ENCODE peak calls at places on chromosomes 1 and 21, in four cellular contexts. R is GOT3, P is brain microvascular endothelial cell, W is body of pancreas. U is an unnamed sample.

GRCh38 chr21:34670220-34670961 is 1.6 kb downstream of the CLIC6 start:
- DNase-seq in R (no peak), P (no peak), W (no peak), U (no peak)

GRCh38 chr21:44658913-44659595 is 1.3 kb downstream of the KRTAP12-3 start:
- DNase-seq in R (no peak), P (no peak), W (no peak), U (peak)

GRCh38 chr1:155324717-155325595 is 4.3 kb downstream of the RUSC1 start:
- DNase-seq in R (no peak), P (peak), W (peak), U (peak)

GRCh38 chr1:41917835-41918449 is 780 bp downstream of the HIVEP3 start:
- DNase-seq in R (no peak), P (no peak), W (peak), U (no peak)

GRCh38 chr1:78122389-78122788 is 76.6 kb downstream of the GIPC2 start:
- DNase-seq in R (no peak), P (no peak), W (no peak), U (no peak)

GRCh38 chr1:41455479-41456271 is 28.8 kb downstream of the EDN2 start:
- DNase-seq in R (peak), P (peak), W (no peak), U (no peak)

GRCh38 chr1:244192336-244192735 is 141.3 kb downstream of the ZBTB18 start:
- DNase-seq in R (no peak), P (no peak), W (no peak), U (no peak)

GRCh38 chr1:9248341-9249262 is 14.0 kb downstream of the H6PD start:
- DNase-seq in R (no peak), P (no peak), W (peak), U (peak)

GRCh38 chr1:50970927-50971582 is 1.0 kb downstream of the CDKN2C start:
- DNase-seq in R (no peak), P (no peak), W (peak), U (peak)

GRCh38 chr1:237736372-237737029 is 154.2 kb downstream of the ZP4 start:
- DNase-seq in R (no peak), P (peak), W (no peak), U (peak)

GRCh38 chr1:152044386-152044785 is 7.6 kb upstream of the S100A11 start:
- DNase-seq in R (no peak), P (no peak), W (no peak), U (no peak)

GRCh38 chr1:173202430-173203145 is 4.5 kb downstream of the TNFSF4 start:
- DNase-seq in R (no peak), P (peak), W (peak), U (peak)

GRCh38 chr1:67601539-67601938 is 83.5 kb upstream of the GADD45A start:
- DNase-seq in R (no peak), P (no peak), W (no peak), U (no peak)

GRCh38 chr1:37574834-37575479 is 18.2 kb downstream of the DNALI1 start:
- DNase-seq in R (no peak), P (peak), W (no peak), U (no peak)

GRCh38 chr1:91621907-91622306 is 121.3 kb downstream of the CDC7 start:
- DNase-seq in R (no peak), P (no peak), W (no peak), U (no peak)

GRCh38 chr1:107139833-107140702 is 771 bp upstream of the NTNG1 start:
- DNase-seq in R (no peak), P (peak), W (peak), U (no peak)

GRCh38 chr1:183871142-183871541 is 66.2 kb downstream of the RGL1 start:
- DNase-seq in R (no peak), P (peak), W (no peak), U (no peak)

U was measured in small intestine.